ENCODE peak calls at places on chromosomes 4 and X, in five cellular contexts. One of them, this sample, is unnamed. For H3K4me1, the result is how much of the 10 kb centered on the place peaks cover.

GRCh38 chr4:85776579-85776978 is 301.6 kb downstream of the ARHGAP24 start:
- DNase-seq in cardiac muscle cell: no peak
- DNase-seq in HCT116: peak
- DNase-seq in suprapubic skin: no peak
- DNase-seq in CD8-positive, alpha-beta T cell: no peak
- DNase-seq in this sample: no peak

GRCh38 chr4:185950891-185951290 is 118.1 kb upstream of the TLR3 start:
- DNase-seq in CD8-positive, alpha-beta T cell: no peak
- DNase-seq in HCT116: no peak
- DNase-seq in suprapubic skin: no peak
- DNase-seq in cardiac muscle cell: no peak
- DNase-seq in this sample: no peak

GRCh38 chr4:22679518-22679897 is 13.2 kb upstream of the GBA3 start:
- DNase-seq in CD8-positive, alpha-beta T cell: no peak
- DNase-seq in HCT116: no peak
- DNase-seq in cardiac muscle cell: peak
- DNase-seq in suprapubic skin: no peak
- DNase-seq in this sample: no peak

GRCh38 chr4:184992422-184992821 is 25.9 kb upstream of the HELT start:
- DNase-seq in CD8-positive, alpha-beta T cell: no peak
- DNase-seq in cardiac muscle cell: no peak
- DNase-seq in suprapubic skin: no peak
- DNase-seq in HCT116: no peak
- DNase-seq in this sample: no peak

GRCh38 chrX:40171513-40172168 is 73.9 kb upstream of the BCOR start:
- DNase-seq in suprapubic skin: peak
- DNase-seq in cardiac muscle cell: peak
- DNase-seq in HCT116: no peak
- DNase-seq in CD8-positive, alpha-beta T cell: peak
- DNase-seq in this sample: no peak

GRCh38 chr4:58734030-58734673 is 1624.0 kb upstream of the IGFBP7 start:
- DNase-seq in cardiac muscle cell: no peak
- DNase-seq in CD8-positive, alpha-beta T cell: no peak
- DNase-seq in suprapubic skin: no peak
- DNase-seq in HCT116: no peak
- DNase-seq in this sample: no peak

GRCh38 chr4:94411296-94411695 is 40.4 kb upstream of the PDLIM5 start:
- DNase-seq in HCT116: no peak
- DNase-seq in cardiac muscle cell: no peak
- DNase-seq in CD8-positive, alpha-beta T cell: no peak
- DNase-seq in suprapubic skin: no peak
- DNase-seq in this sample: no peak

GRCh38 chr4:95985791-95986190 is 145.9 kb downstream of the PDHA2 start:
- DNase-seq in HCT116: no peak
- DNase-seq in cardiac muscle cell: no peak
- DNase-seq in suprapubic skin: no peak
- DNase-seq in CD8-positive, alpha-beta T cell: no peak
- DNase-seq in this sample: no peak

GRCh38 chr4:37392540-37393255 is 148.2 kb downstream of the NWD2 start:
- DNase-seq in suprapubic skin: no peak
- DNase-seq in HCT116: peak
- DNase-seq in cardiac muscle cell: peak
- DNase-seq in CD8-positive, alpha-beta T cell: no peak
- DNase-seq in this sample: no peak

GRCh38 chr4:2082118-2082517 is 23.0 kb downstream of the NAT8L start:
- DNase-seq in CD8-positive, alpha-beta T cell: no peak
- DNase-seq in cardiac muscle cell: no peak
- DNase-seq in HCT116: no peak
- DNase-seq in suprapubic skin: peak
- DNase-seq in this sample: peak

GRCh38 chr4:183326853-183327252 is 4.6 kb upstream of the CLDN24 start:
- DNase-seq in CD8-positive, alpha-beta T cell: no peak
- DNase-seq in suprapubic skin: no peak
- DNase-seq in HCT116: no peak
- DNase-seq in cardiac muscle cell: no peak
- DNase-seq in this sample: no peak

GRCh38 chr4:141587897-141588296 is 48.5 kb upstream of the IL15 start:
- DNase-seq in suprapubic skin: no peak
- DNase-seq in CD8-positive, alpha-beta T cell: no peak
- DNase-seq in cardiac muscle cell: peak
- DNase-seq in HCT116: no peak
- DNase-seq in this sample: no peak

GRCh38 chrX:66408507-66408906 is 230.4 kb downstream of the EDA2R start:
- DNase-seq in CD8-positive, alpha-beta T cell: no peak
- DNase-seq in suprapubic skin: no peak
- DNase-seq in cardiac muscle cell: no peak
- DNase-seq in HCT116: no peak
- DNase-seq in this sample: no peak

GRCh38 chr4:108029731-108030130 is 40.0 kb downstream of the HADH start:
- DNase-seq in CD8-positive, alpha-beta T cell: no peak
- DNase-seq in suprapubic skin: no peak
- DNase-seq in HCT116: no peak
- DNase-seq in cardiac muscle cell: no peak
- DNase-seq in this sample: no peak

GRCh38 chr4:108794136-108794535 is 31.3 kb upstream of the ETNPPL start:
- DNase-seq in CD8-positive, alpha-beta T cell: no peak
- DNase-seq in HCT116: no peak
- DNase-seq in cardiac muscle cell: peak
- DNase-seq in suprapubic skin: no peak
- DNase-seq in this sample: no peak

GRCh38 chrX:114626323-114626722 is 42.4 kb downstream of the HTR2C start:
- DNase-seq in CD8-positive, alpha-beta T cell: no peak
- DNase-seq in suprapubic skin: no peak
- DNase-seq in HCT116: no peak
- DNase-seq in cardiac muscle cell: peak
- DNase-seq in this sample: no peak

GRCh38 chrX:151675121-151675746 is 20.0 kb upstream of the PRRG3 start:
- DNase-seq in HCT116: no peak
- DNase-seq in suprapubic skin: no peak
- DNase-seq in cardiac muscle cell: no peak
- DNase-seq in CD8-positive, alpha-beta T cell: no peak
- DNase-seq in this sample: no peak

GRCh38 chrX:71922697-71923096 is 12.1 kb downstream of the NHSL2 start:
- DNase-seq in CD8-positive, alpha-beta T cell: no peak
- DNase-seq in HCT116: no peak
- DNase-seq in cardiac muscle cell: no peak
- DNase-seq in suprapubic skin: no peak
- DNase-seq in this sample: no peak

GRCh38 chr4:106194801-106195200 is 121.2 kb downstream of the TBCK start:
- DNase-seq in HCT116: no peak
- DNase-seq in CD8-positive, alpha-beta T cell: no peak
- DNase-seq in cardiac muscle cell: no peak
- DNase-seq in suprapubic skin: no peak
- DNase-seq in this sample: no peak

GRCh38 chr4:103802766-103803165 is 83.0 kb upstream of the TACR3 start:
- DNase-seq in suprapubic skin: no peak
- DNase-seq in cardiac muscle cell: no peak
- DNase-seq in CD8-positive, alpha-beta T cell: no peak
- DNase-seq in HCT116: no peak
- DNase-seq in this sample: no peak
- TF ChIP-seq CTCF in suprapubic skin: no peak
- TF ChIP-seq CTCF in cardiac muscle cell: no peak
- TF ChIP-seq CTCF in CD8-positive, alpha-beta T cell: no peak
- TF ChIP-seq CTCF in HCT116: peak
- TF ChIP-seq CTCF in this sample: no peak

DNA sequence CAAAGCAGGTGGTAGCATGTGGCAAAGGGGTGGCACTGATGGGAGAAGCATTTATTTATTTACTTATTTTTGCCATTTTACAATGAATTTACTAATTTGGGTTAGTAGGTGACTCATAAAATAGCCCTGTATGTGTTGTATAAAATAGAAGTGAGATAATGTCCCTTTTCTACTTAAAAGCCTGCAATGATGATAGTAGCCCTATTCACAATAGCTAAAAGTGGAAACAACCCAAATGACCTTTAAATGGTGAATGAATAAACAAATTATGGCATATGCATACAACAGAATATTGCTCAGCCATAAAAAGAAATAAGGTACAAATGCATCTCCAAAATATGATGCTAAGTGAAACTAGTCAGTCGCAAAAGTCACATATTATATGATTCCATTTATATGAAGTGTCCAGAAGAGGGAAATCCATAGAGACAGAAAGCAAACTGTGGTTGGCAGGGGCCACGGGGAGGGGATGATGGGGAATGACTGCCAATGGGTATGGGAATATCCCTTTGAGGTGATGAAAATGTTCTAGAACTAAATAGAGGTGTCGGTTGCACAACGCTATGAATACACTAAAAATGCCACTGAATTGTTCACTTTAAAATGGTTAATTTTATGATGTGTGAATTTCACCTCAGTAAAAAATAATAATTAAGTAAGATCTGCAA is 35.8 kb upstream of the FAM9C start:
- DNase-seq in suprapubic skin: no peak
- DNase-seq in HCT116: no peak
- DNase-seq in CD8-positive, alpha-beta T cell: no peak
- DNase-seq in cardiac muscle cell: no peak
- DNase-seq in this sample: no peak
- H3K4me1 ChIP-seq in suprapubic skin: under half
- H3K4me1 ChIP-seq in HCT116: under half
- H3K4me1 ChIP-seq in CD8-positive, alpha-beta T cell: half or more
- H3K4me1 ChIP-seq in cardiac muscle cell: under half
- H3K4me1 ChIP-seq in this sample: under half

DNA sequence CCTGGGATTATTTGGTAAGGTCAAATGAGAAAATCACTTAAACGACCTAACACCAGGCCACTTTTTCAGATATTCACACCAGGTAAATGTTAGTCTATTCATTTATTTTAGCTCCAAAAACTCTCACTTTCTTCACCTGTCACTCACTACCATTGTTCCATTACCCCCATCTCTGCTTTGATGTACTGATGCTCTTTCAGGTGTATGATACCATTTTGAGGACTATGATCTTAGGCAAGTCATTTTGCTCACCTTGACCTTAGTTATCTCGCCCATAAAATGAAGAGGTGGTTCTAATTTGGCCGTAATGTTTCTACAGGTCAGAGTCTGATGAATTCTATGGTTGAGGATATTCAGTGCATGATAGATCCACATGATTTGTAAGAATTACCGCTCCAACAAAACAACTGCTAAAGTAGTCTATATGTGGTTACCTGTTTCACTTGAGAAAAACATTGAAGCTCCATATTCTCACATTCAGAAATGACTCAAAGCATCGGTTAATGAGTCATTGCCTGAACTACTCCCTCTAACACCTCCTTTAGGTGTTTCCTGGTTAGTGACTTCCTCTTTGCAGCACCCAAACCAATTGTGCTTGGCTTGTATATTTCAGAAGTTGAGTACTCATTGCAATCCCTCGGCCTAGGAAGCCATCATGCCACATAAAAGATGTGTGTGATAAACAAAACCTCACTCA is 4.5 kb downstream of the DTHD1 start:
- DNase-seq in cardiac muscle cell: no peak
- DNase-seq in suprapubic skin: no peak
- DNase-seq in HCT116: peak
- DNase-seq in CD8-positive, alpha-beta T cell: peak
- DNase-seq in this sample: no peak
- H3K27ac ChIP-seq in cardiac muscle cell: no peak
- H3K27ac ChIP-seq in suprapubic skin: no peak
- H3K27ac ChIP-seq in HCT116: no peak
- H3K27ac ChIP-seq in CD8-positive, alpha-beta T cell: peak
- H3K27ac ChIP-seq in this sample: no peak

DNA sequence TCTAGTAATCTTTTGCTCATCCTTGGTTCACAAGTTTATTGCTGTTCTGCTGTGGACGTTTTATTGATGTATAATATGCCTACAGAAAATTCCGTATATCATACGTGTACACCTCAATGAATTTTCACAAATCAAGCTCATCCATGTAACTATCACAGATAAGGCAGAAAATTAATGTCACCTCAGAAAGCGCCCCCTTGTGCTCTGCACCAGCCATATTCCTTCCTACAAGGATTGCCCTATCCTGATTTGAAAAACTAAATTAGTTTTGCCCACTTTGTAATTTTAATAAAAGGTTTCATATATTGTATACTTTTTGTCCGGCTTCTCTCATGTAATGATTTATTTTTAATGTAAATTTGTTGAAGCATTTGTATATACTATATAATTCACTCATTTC is 390.8 kb downstream of the ADGRL3 start:
- DNase-seq in cardiac muscle cell: no peak
- DNase-seq in HCT116: no peak
- DNase-seq in CD8-positive, alpha-beta T cell: no peak
- DNase-seq in suprapubic skin: no peak
- DNase-seq in this sample: no peak
- TF ChIP-seq CTCF in cardiac muscle cell: peak
- TF ChIP-seq CTCF in HCT116: no peak
- TF ChIP-seq CTCF in CD8-positive, alpha-beta T cell: no peak
- TF ChIP-seq CTCF in suprapubic skin: no peak
- TF ChIP-seq CTCF in this sample: no peak